ENCODE peak calls at places on chromosomes 1 and 21, in nine cellular contexts. C is activated CD8-positive, alpha-beta memory T cell treated with anti-CD3 and anti-CD28 coated beads for 48 hours; L is heart right ventricle; U is T-helper 2 cell; O is Calu3; G is stimulated activated CD4-positive, alpha-beta T cell treated with anti-CD3 and anti-CD28 coated beads, Interleukin-1b, Interleukin-23, amount 100 ng/mL, for 24 hours; S is cardiac fibroblast; F is HEK293T; B is non-pigmented ciliary epithelial cell. E is an unnamed sample.

GRCh38 chr1:14347776-14348175 is 250.7 kb upstream of the KAZN start:
- DNase-seq in G (no peak), L (no peak), S (no peak), B (no peak), F (no peak), U (no peak), O (no peak), C (no peak), E (no peak)

GRCh38 chr1:93344886-93345632 is 648 bp upstream of the DR1 start:
- DNase-seq in L (no peak), G (no peak), U (no peak), O (no peak), B (no peak), S (no peak), F (no peak), C (no peak), E (no peak)

GRCh38 chr21:40681164-40681859 is 165.6 kb downstream of the DSCAM start:
- DNase-seq in C (no peak), S (no peak), B (no peak), G (no peak), L (peak), F (no peak), O (no peak), U (no peak), E (no peak)

GRCh38 chr1:234079896-234080295 is 175.4 kb downstream of the SLC35F3 start:
- DNase-seq in S (no peak), B (no peak), U (no peak), F (no peak), L (no peak), G (no peak), O (no peak), C (no peak), E (no peak)

GRCh38 chr1:17287377-17287776 is 20.6 kb upstream of the PADI4 start:
- DNase-seq in L (no peak), F (no peak), C (no peak), B (peak), U (no peak), G (no peak), O (peak), S (peak), E (no peak)

GRCh38 chr1:185934476-185935189 is 200.4 kb downstream of the HMCN1 start:
- DNase-seq in B (no peak), S (peak), U (no peak), G (no peak), O (no peak), C (no peak), L (no peak), F (no peak), E (no peak)

GRCh38 chr1:151924691-151925587 is 15.6 kb upstream of the THEM4 start:
- DNase-seq in G (no peak), U (no peak), F (no peak), B (no peak), C (no peak), L (no peak), O (no peak), S (no peak), E (no peak)

GRCh38 chr1:232421143-232421796 is 208.7 kb downstream of the SIPA1L2 start:
- DNase-seq in L (no peak), G (no peak), B (no peak), S (no peak), C (no peak), F (no peak), U (no peak), O (no peak), E (no peak)

GRCh38 chr1:116825400-116825734 is 71.1 kb downstream of the CD2 start:
- DNase-seq in F (peak), O (no peak), U (no peak), G (no peak), L (peak), B (no peak), S (no peak), C (no peak), E (no peak)

GRCh38 chr1:84282780-84283333 is 18.7 kb upstream of the SAMD13 start:
- DNase-seq in U (no peak), L (no peak), O (no peak), C (no peak), B (no peak), G (no peak), F (no peak), S (no peak), E (no peak)

GRCh38 chr1:97841369-97841768 is 79.5 kb downstream of the DPYD start:
- DNase-seq in G (no peak), S (no peak), B (no peak), O (no peak), C (no peak), U (no peak), L (no peak), F (no peak), E (no peak)

GRCh38 chr1:230122361-230123279 is 55.6 kb downstream of the GALNT2 start:
- DNase-seq in L (no peak), S (peak), O (no peak), F (no peak), U (no peak), G (no peak), B (no peak), C (no peak), E (no peak)

GRCh38 chr1:164991763-164992162 is 364.8 kb downstream of the LMX1A start:
- DNase-seq in C (no peak), G (no peak), L (no peak), F (no peak), O (no peak), B (no peak), S (no peak), U (no peak), E (no peak)

GRCh38 chr1:110337704-110338199 is 1.4 kb upstream of the RBM15 start:
- DNase-seq in C (peak), S (no peak), F (no peak), G (peak), U (no peak), O (peak), L (peak), B (no peak), E (peak)

GRCh38 chr1:61436016-61436415 is 288.9 kb downstream of the TM2D1 start:
- DNase-seq in S (no peak), L (no peak), F (no peak), B (no peak), G (no peak), U (no peak), C (no peak), O (no peak), E (no peak)

GRCh38 chr1:205237526-205238484 is 10.1 kb downstream of the TMCC2 start:
- DNase-seq in G (no peak), C (no peak), U (peak), B (no peak), L (no peak), O (no peak), F (no peak), S (no peak), E (peak)

GRCh38 chr1:150513275-150513885 is 2.2 kb upstream of the FALEC start:
- DNase-seq in C (no peak), U (no peak), G (no peak), L (no peak), F (no peak), S (no peak), O (no peak), B (no peak), E (no peak)

GRCh38 chr21:19507682-19508260 is 1104.2 kb upstream of the TMPRSS15 start:
- DNase-seq in U (no peak), G (no peak), O (no peak), L (no peak), F (peak), C (no peak), S (no peak), B (no peak), E (no peak)

GRCh38 chr1:201561195-201561564 is 22.3 kb downstream of the NAV1 start:
- DNase-seq in U (no peak), F (no peak), S (peak), G (no peak), O (no peak), C (no peak), L (no peak), B (no peak), E (no peak)

GRCh38 chr1:222618880-222619321 is 1.0 kb downstream of the MIA3 start:
- DNase-seq in L (peak), G (no peak), F (peak), B (no peak), C (no peak), S (peak), O (peak), U (no peak), E (peak)

GRCh38 chr1:93908394-93909145 is 660 bp downstream of the GCLM start:
- DNase-seq in F (peak), O (peak), S (peak), G (peak), B (no peak), L (peak), C (peak), U (peak), E (peak)

GRCh38 chr1:55244476-55245109 is 29.4 kb upstream of the USP24 start:
- DNase-seq in L (no peak), C (no peak), F (no peak), O (no peak), G (no peak), B (no peak), S (peak), U (no peak), E (no peak)

GRCh38 chr1:119143716-119144115 is 3.3 kb upstream of the WARS2 start:
- DNase-seq in S (no peak), B (no peak), C (no peak), U (no peak), F (no peak), O (no peak), G (no peak), L (no peak), E (no peak)

GRCh38 chr21:46114963-46115362 is 17.1 kb downstream of the COL6A2 start:
- DNase-seq in O (no peak), F (no peak), U (no peak), C (no peak), L (peak), G (no peak), S (no peak), B (no peak), E (no peak)

GRCh38 chr1:197807739-197808453 is 32.6 kb upstream of the DENND1B start:
- DNase-seq in S (peak), L (no peak), G (no peak), U (no peak), C (no peak), B (no peak), F (no peak), O (no peak), E (no peak)

GRCh38 chr1:203306089-203306969 is 1.0 kb downstream of the BTG2 start:
- DNase-seq in O (peak), F (no peak), C (no peak), L (peak), U (peak), S (peak), G (no peak), B (no peak), E (peak)

GRCh38 chr21:33588485-33589335 is at the start of gene DONSON:
- DNase-seq in C (peak), L (peak), U (peak), F (peak), S (peak), G (peak), B (no peak), O (peak), E (peak)

E was measured in putamen.